ENCODE peak calls at places on chromosomes 13 and 19, in five cellular contexts. Z is ELF-1, W is right atrium auricular region, I is GF-D8, A is stomach. V is an unnamed sample.

GRCh38 chr19:29745253-29745652 is 30.2 kb upstream of the C19orf12 start:
- DNase-seq in Z (peak; percentile 19), W (no peak), I (no peak), A (no peak), V (no peak)

GRCh38 chr13:27461940-27462584 is 11.7 kb upstream of the MTIF3 start:
- DNase-seq in Z (no peak), W (no peak), I (no peak), A (no peak), V (no peak)

GRCh38 chr13:111467111-111467890 is 146.9 kb downstream of the TEX29 start:
- DNase-seq in Z (no peak), W (no peak), I (no peak), A (no peak), V (no peak)

GRCh38 chr13:108176685-108177274 is 38.6 kb downstream of the LIG4 start:
- DNase-seq in Z (no peak), W (no peak), I (no peak), A (peak; percentile 31), V (peak; percentile 48)

GRCh38 chr19:47228168-47228936 is 2.6 kb downstream of the BBC3 start:
- DNase-seq in Z (peak; percentile 76), W (no peak), I (no peak), A (peak; percentile 45), V (peak; percentile 63)

GRCh38 chr19:20078696-20079095 is 896 bp downstream of the ZNF90 start:
- DNase-seq in Z (peak; percentile 73), W (no peak), I (peak; percentile 7), A (no peak), V (peak; percentile 63)

GRCh38 chr19:55149078-55150003 is at the start of gene TNNT1:
- DNase-seq in Z (peak; percentile 86), W (no peak), I (no peak), A (no peak), V (no peak)

GRCh38 chr13:96934889-96935490 is 59.3 kb downstream of the OXGR1 start:
- DNase-seq in Z (no peak), W (no peak), I (no peak), A (no peak), V (peak; percentile 15)

GRCh38 chr19:43455321-43456113 is 9.9 kb downstream of the LYPD3 start:
- DNase-seq in Z (peak; percentile 50), W (no peak), I (no peak), A (no peak), V (no peak)

GRCh38 chr19:33461256-33462111 is 60.1 kb downstream of the PEPD start:
- DNase-seq in Z (no peak), W (no peak), I (no peak), A (no peak), V (no peak)